ENCODE peak calls at places on chromosome 21, in nine cellular contexts. O is DMS 273 treated with DMSO at 0.1 percent for 48 hours; H is choroid plexus epithelial cell; Y is colonic mucosa; P is naive thymus-derived CD8-positive, alpha-beta T cell; T is GM04504; E is NCI-H774; M is body of pancreas; K is NCI-H1092 treated with DMSO at 0.1 percent for 48 hours. W is an unnamed sample.
A peak's percentile ranks its signal among the peaks of the same experiment; 100 is the strongest.

GRCh38 chr21:34553199-34553952 is 41.4 kb upstream of the KCNE1 start:
- DNase-seq in O (no peak), H (peak; percentile 60), Y (no peak), P (no peak), T (no peak), E (no peak), M (no peak), K (no peak), W (peak; percentile 82)

GRCh38 chr21:42056996-42057689 is 14.0 kb upstream of the UMODL1 start:
- DNase-seq in O (no peak), H (peak; percentile 23), Y (peak; percentile 89), P (no peak), T (peak; percentile 47), E (peak; percentile 55), M (peak; percentile 62), K (peak; percentile 42), W (no peak)

GRCh38 chr21:33372582-33372981 is 30.6 kb upstream of the IFNGR2 start:
- DNase-seq in O (no peak), H (no peak), Y (no peak), P (no peak), T (no peak), E (no peak), M (no peak), K (no peak), W (no peak)

GRCh38 chr21:27132270-27132669 is 165.4 kb upstream of the ADAMTS5 start:
- DNase-seq in O (no peak), H (peak; percentile 60), Y (no peak), P (no peak), T (no peak), E (no peak), M (no peak), K (no peak), W (no peak)

GRCh38 chr21:44364151-44365053 is 11.0 kb downstream of the TRPM2 start:
- DNase-seq in O (no peak), H (no peak), Y (no peak), P (no peak), T (no peak), E (no peak), M (no peak), K (no peak), W (no peak)

GRCh38 chr21:36806103-36806502 is 107.2 kb downstream of the SIM2 start:
- DNase-seq in O (no peak), H (no peak), Y (no peak), P (no peak), T (no peak), E (no peak), M (no peak), K (no peak), W (no peak)

GRCh38 chr21:34132905-34133304 is 59.5 kb downstream of the MRPS6 start:
- DNase-seq in O (no peak), H (no peak), Y (no peak), P (no peak), T (no peak), E (no peak), M (no peak), K (no peak), W (no peak)

GRCh38 chr21:46080171-46081021 is 17.5 kb upstream of the COL6A2 start:
- DNase-seq in O (no peak), H (no peak), Y (no peak), P (no peak), T (no peak), E (no peak), M (peak; percentile 10), K (no peak), W (no peak)

GRCh38 chr21:37636152-37636860 is 269.7 kb downstream of the DYRK1A start:
- DNase-seq in O (no peak), H (peak; percentile 65), Y (no peak), P (no peak), T (peak; percentile 58), E (no peak), M (no peak), K (no peak), W (peak; percentile 82)

W was measured in HFFc6.